ENCODE peak calls at places on chromosomes 4 and X, in five cellular contexts. J, Q, F, O and T are unnamed samples. For H3K4me1, the result is how much of the 10 kb centered on the place peaks cover.

GRCh38 chr4:124053872-124054538 is 657.4 kb downstream of the SPRY1 start:
- DNase-seq in O (peak), F (no peak), J (no peak), Q (no peak), T (no peak)

GRCh38 chr4:7154351-7154981 is 37.9 kb upstream of the SORCS2 start:
- DNase-seq in F (no peak), Q (no peak), O (no peak), J (no peak), T (no peak)

GRCh38 chrX:73765776-73766465 is 202.9 kb downstream of the CHIC1 start:
- DNase-seq in J (no peak), F (no peak), Q (no peak), O (no peak), T (no peak)

GRCh38 chrX:29044802-29045201 is 457.6 kb downstream of the IL1RAPL1 start:
- DNase-seq in J (no peak), F (no peak), O (peak), Q (no peak), T (no peak)

GRCh38 chr4:72665376-72665978 is 96.5 kb upstream of the ADAMTS3 start:
- DNase-seq in Q (no peak), O (no peak), F (no peak), J (no peak), T (no peak)

GRCh38 chr4:83392562-83392961 is 57.9 kb upstream of the HPSE start:
- DNase-seq in Q (no peak), F (no peak), O (no peak), J (no peak), T (no peak)

GRCh38 chrX:85114171-85114570 is 110.5 kb downstream of the APOOL start:
- DNase-seq in F (no peak), Q (no peak), J (no peak), O (no peak), T (no peak)

GRCh38 chr4:40629401-40630334 is at the start of gene RBM47:
- DNase-seq in F (no peak), J (peak), Q (peak), O (peak), T (peak)

GRCh38 chrX:123884809-123885408 is 25.1 kb downstream of the XIAP start:
- DNase-seq in F (no peak), O (peak), Q (peak), J (peak), T (no peak)

GRCh38 chr4:140243345-140243753 is 89.4 kb upstream of the MAML3 start:
- DNase-seq in J (peak), Q (no peak), F (no peak), O (no peak), T (peak)

GRCh38 chrX:154511761-154512160 is 4.3 kb downstream of the FAM3A start:
- DNase-seq in O (no peak), Q (no peak), F (no peak), J (no peak), T (no peak)

GRCh38 chrX:111869639-111870034 is 6.3 kb upstream of the TRPC5OS start:
- DNase-seq in O (peak), Q (peak), J (peak), F (no peak), T (no peak)

GRCh38 chrX:9566150-9566621 is 101.3 kb downstream of the TBL1X start:
- DNase-seq in J (peak), O (peak), F (no peak), Q (peak), T (peak)

GRCh38 chr4:2443061-2443730 is 24.4 kb downstream of the CFAP99 start:
- DNase-seq in J (no peak), Q (no peak), F (no peak), O (no peak), T (no peak)

GRCh38 chr4:163523791-163524365 is 29.4 kb downstream of the TMA16 start:
- DNase-seq in F (no peak), O (no peak), J (no peak), Q (no peak), T (no peak)

GRCh38 chr4:8391071-8391470 is 49.5 kb downstream of the ACOX3 start:
- DNase-seq in Q (no peak), F (no peak), O (no peak), J (no peak), T (no peak)

GRCh38 chr4:8390604-8391003 is 49.9 kb downstream of the ACOX3 start:
- DNase-seq in F (no peak), Q (no peak), J (no peak), O (no peak), T (no peak)

GRCh38 chr4:8392591-8393190 is 47.8 kb downstream of the ACOX3 start:
- DNase-seq in Q (no peak), F (no peak), O (peak), J (no peak), T (no peak)

GRCh38 chr4:8393593-8394038 is 46.9 kb downstream of the ACOX3 start:
- DNase-seq in J (peak), O (peak), Q (peak), F (no peak), T (no peak)

DNA sequence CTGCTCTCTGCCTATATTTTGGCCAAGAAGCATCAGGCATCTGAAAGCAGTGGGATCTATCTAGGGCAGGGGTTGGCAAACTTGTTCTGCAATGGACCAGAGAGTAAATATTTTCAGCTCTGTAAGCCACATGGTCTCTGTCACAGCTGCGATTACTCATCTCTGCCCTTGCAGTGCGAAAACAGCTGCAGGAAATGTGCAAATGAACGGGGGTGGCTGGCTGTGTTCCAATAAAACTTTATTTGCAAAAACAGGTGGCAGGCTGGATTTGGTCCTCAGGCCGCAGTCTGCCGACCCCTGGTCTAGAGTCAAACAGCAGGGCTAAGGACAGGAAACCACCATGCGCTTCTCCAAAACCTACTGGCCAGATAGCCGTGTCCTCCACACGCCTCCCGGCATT is 48.6 kb downstream of the ACOX3 start:
- DNase-seq in Q (no peak), O (peak), J (peak), F (no peak), T (no peak)
- TF ChIP-seq CTCF in Q (no peak), O (no peak), J (no peak), F (no peak), T (no peak)

GRCh38 chrX:39855748-39856129 is 242.0 kb downstream of the BCOR start:
- DNase-seq in O (peak), Q (peak), F (peak), J (no peak), T (peak)

GRCh38 chrX:39854772-39855747 is 242.7 kb downstream of the BCOR start:
- DNase-seq in Q (no peak), J (no peak), F (no peak), O (no peak), T (no peak)

GRCh38 chrX:39853417-39853816 is 244.3 kb downstream of the BCOR start:
- DNase-seq in O (no peak), J (no peak), Q (no peak), F (no peak), T (no peak)

GRCh38 chrX:39857780-39858179 is 240.0 kb downstream of the BCOR start:
- DNase-seq in F (no peak), O (no peak), Q (no peak), J (no peak), T (no peak)

GRCh38 chrX:39856472-39857121 is 241.2 kb downstream of the BCOR start:
- DNase-seq in F (no peak), J (no peak), O (no peak), Q (no peak), T (no peak)
- H3K4me1 ChIP-seq in F (under half), J (under half), O (under half), Q (under half), T (under half)

DNA sequence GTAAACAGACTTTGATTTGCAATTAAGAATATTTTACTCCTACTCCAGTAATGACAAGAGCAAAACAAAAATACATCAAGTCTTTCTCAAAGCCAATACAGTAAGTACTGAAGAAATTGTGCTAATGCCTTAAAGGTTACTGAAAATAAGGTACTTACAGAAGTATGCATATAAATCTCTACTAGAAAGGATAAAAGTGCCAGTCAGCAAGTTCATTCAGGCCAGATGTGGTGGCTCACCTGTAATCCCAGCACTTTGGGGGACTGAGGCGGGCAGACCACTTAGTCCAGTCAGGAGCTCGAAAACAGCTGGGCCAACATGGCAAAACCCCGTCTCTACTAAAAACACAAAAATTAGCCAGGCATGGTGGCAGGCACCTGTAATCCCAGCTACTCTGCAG is 27.9 kb downstream of the LRBA start:
- DNase-seq in O (no peak), J (no peak), Q (no peak), F (no peak), T (no peak)
- TF ChIP-seq CTCF in O (no peak), J (no peak), Q (no peak), F (no peak), T (no peak)

GRCh38 chr4:94562285-94562684 is 110.5 kb downstream of the PDLIM5 start:
- DNase-seq in J (no peak), Q (no peak), F (no peak), O (no peak), T (no peak)
- H3K4me1 ChIP-seq in J (under half), Q (under half), F (under half), O (under half), T (under half)

GRCh38 chr4:53490965-53491622 is 100.2 kb downstream of the LNX1 start:
- DNase-seq in J (no peak), F (no peak), O (peak), Q (peak), T (no peak)
- TF ChIP-seq CTCF in J (peak), F (peak), O (peak), Q (peak), T (peak)

GRCh38 chr4:166073783-166074182 is 200.7 kb downstream of the TLL1 start:
- DNase-seq in J (no peak), F (no peak), O (no peak), Q (no peak), T (no peak)

GRCh38 chr4:166075599-166075998 is 202.6 kb downstream of the TLL1 start:
- DNase-seq in O (no peak), J (no peak), F (no peak), Q (no peak), T (no peak)

GRCh38 chr4:166077782-166078181 is 204.7 kb downstream of the TLL1 start:
- DNase-seq in J (no peak), Q (no peak), F (no peak), O (no peak), T (no peak)

GRCh38 chr4:166078956-166079355 is 205.9 kb downstream of the TLL1 start:
- DNase-seq in Q (no peak), F (no peak), J (no peak), O (no peak), T (no peak)

DNA sequence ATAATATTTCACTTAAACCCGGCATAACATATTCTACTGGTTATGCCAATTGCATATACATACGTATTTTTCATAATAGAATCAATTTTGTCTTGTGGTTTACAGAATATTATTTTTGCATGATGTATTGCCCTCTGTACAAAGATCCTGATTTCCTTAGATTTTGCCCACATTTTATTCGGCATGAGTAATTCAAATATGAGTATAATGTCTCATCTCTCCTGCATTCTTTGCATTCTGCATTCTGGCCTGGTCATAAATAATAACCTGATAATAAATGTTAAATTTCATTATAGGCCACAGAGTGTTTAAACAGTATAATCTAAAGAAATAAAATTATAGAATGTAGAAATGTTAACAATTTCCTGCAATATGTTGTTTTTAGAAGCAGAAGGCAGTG is 205.3 kb downstream of the TLL1 start:
- DNase-seq in O (no peak), F (no peak), Q (no peak), J (no peak), T (no peak)
- H3K4me1 ChIP-seq in O (under half), F (under half), Q (under half), J (under half), T (under half)

GRCh38 chrX:91081873-91082272 is 352.8 kb upstream of the PABPC5 start:
- DNase-seq in F (no peak), O (no peak), J (no peak), Q (no peak), T (no peak)
- TF ChIP-seq CTCF in F (no peak), O (no peak), J (no peak), Q (no peak), T (no peak)

GRCh38 chrX:2699959-2700358 is 8.9 kb downstream of the CD99 start:
- DNase-seq in J (no peak), Q (no peak), O (no peak), F (no peak), T (no peak)

GRCh38 chrX:2700405-2701320 is 9.6 kb downstream of the CD99 start:
- DNase-seq in F (no peak), J (no peak), O (no peak), Q (no peak), T (no peak)

GRCh38 chrX:2703991-2704369 is 12.9 kb downstream of the CD99 start:
- DNase-seq in J (peak), Q (no peak), O (no peak), F (no peak), T (peak)

GRCh38 chrX:2698604-2699003 is 7.5 kb downstream of the CD99 start:
- DNase-seq in O (no peak), Q (no peak), F (no peak), J (no peak), T (no peak)

GRCh38 chrX:2701600-2701999 is 10.5 kb downstream of the CD99 start:
- DNase-seq in F (no peak), J (no peak), Q (no peak), O (no peak), T (no peak)
- H3K4me1 ChIP-seq in F (half or more), J (under half), Q (under half), O (under half), T (under half)

DNA sequence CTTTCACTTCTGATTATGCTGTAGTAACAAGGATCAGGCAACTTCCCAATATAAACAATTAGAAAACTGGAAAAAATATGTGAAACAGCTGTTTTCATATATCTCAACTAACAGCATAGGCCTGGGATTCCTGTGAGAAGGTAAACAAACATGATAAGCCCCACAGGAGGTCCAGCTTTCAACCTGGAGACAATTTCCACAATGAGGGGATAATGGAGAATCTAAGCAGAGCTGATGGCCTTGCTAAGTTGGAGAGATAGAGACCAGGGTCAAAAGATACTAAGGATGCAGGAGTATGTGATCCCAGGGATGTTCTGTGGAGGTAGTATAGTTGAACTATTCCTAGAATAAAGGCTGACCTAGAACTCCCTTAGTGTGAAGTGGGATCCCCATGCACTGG is 452.3 kb upstream of the ACTRT1 start:
- DNase-seq in Q (no peak), J (no peak), O (no peak), F (no peak), T (no peak)
- TF ChIP-seq CTCF in Q (no peak), J (no peak), O (no peak), F (no peak), T (no peak)

DNA sequence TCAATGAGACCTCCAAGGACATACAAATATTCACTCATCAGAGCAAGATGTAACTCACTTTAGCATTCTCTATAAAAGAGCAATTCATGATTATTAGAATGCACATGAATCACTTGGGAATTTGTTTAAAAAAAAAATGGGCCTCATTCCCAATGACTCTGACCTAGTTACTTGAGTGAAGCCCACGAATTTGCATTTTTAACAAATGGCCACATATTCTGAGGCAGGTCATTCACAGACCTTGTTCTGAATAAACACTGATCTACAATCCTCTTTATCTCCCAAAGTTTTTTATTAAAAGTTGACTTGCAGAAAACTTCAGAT is 255.1 kb upstream of the VEGFC start:
- DNase-seq in F (no peak), J (no peak), Q (no peak), O (peak), T (no peak)
- H3K4me1 ChIP-seq in F (under half), J (under half), Q (under half), O (under half), T (under half)